ENCODE peak calls at places on chromosomes 12 and 14, in ten cellular contexts. W is CD4-positive, CD25-positive, alpha-beta regulatory T cell; B is CD8-positive, alpha-beta memory T cell; N is activated T-cell treated with anti-CD3 and anti-CD28 coated beads, Interleukin-2, amount 50 U/mL, for 72 hours; T is progenitor cell of endocrine pancreas; R is GDM1; A is nephron progenitor cell; Y is astrocyte of the cerebellum; I is HEK293T; S is ELF-1. D is an unnamed sample.

GRCh38 chr12:115451785-115452736 is 768.1 kb upstream of the TBX3 start:
- DNase-seq in W (no peak), B (no peak), N (no peak), T (peak), R (no peak), A (peak), Y (no peak), I (peak), S (peak), D (no peak)

GRCh38 chr14:55291480-55292081 is 20.4 kb downstream of the FBXO34 start:
- DNase-seq in W (no peak), B (no peak), N (no peak), T (no peak), R (no peak), A (no peak), Y (no peak), I (no peak), S (no peak), D (no peak)

GRCh38 chr12:57240926-57241555 is 9.9 kb downstream of the STAC3 start:
- DNase-seq in W (no peak), B (no peak), N (peak), T (no peak), R (no peak), A (no peak), Y (no peak), I (no peak), S (peak), D (peak)

GRCh38 chr12:22029991-22030390 is 16.0 kb upstream of the CMAS start:
- DNase-seq in W (no peak), B (no peak), N (no peak), T (no peak), R (no peak), A (no peak), Y (no peak), I (no peak), S (no peak), D (peak)

GRCh38 chr12:24728366-24728765 is 220.5 kb downstream of the BCAT1 start:
- DNase-seq in W (no peak), B (no peak), N (no peak), T (no peak), R (no peak), A (no peak), Y (peak), I (peak), S (no peak), D (peak)

GRCh38 chr12:53205747-53206146 is 1.3 kb downstream of the ITGB7 start:
- DNase-seq in W (peak), B (no peak), N (peak), T (no peak), R (peak), A (no peak), Y (peak), I (no peak), S (no peak), D (no peak)

GRCh38 chr14:85688024-85688423 is 158.1 kb downstream of the FLRT2 start:
- DNase-seq in W (no peak), B (no peak), N (no peak), T (no peak), R (no peak), A (no peak), Y (no peak), I (no peak), S (no peak), D (no peak)

GRCh38 chr12:53964315-53964713 is 8.6 kb upstream of the HOXC11 start:
- DNase-seq in W (no peak), B (no peak), N (no peak), T (no peak), R (no peak), A (no peak), Y (no peak), I (no peak), S (peak), D (no peak)

GRCh38 chr12:23088594-23088993 is 463.6 kb downstream of the ETNK1 start:
- DNase-seq in W (no peak), B (no peak), N (no peak), T (no peak), R (no peak), A (no peak), Y (no peak), I (no peak), S (no peak), D (no peak)

GRCh38 chr12:103303484-103303883 is 192.3 kb downstream of the C12orf42 start:
- DNase-seq in W (no peak), B (no peak), N (no peak), T (no peak), R (no peak), A (no peak), Y (no peak), I (no peak), S (no peak), D (no peak)

GRCh38 chr14:39431416-39432178 is 636 bp downstream of the FBXO33 start:
- DNase-seq in W (peak), B (peak), N (peak), T (peak), R (no peak), A (peak), Y (no peak), I (peak), S (peak), D (peak)

D was measured in erythroblast.